ENCODE peak calls at places on chromosomes 12 and 14, in nine cellular contexts. One of them, this sample, is unnamed. For H3K9me3, the result is how much of the 10 kb centered on the place peaks cover.

GRCh38 chr12:67727652-67728295 is 79.2 kb downstream of the DYRK2 start:
- DNase-seq in tibial artery: no peak
- DNase-seq in Peyer's patch: no peak
- DNase-seq in transverse colon: no peak
- DNase-seq in endothelial cell of umbilical vein: no peak
- DNase-seq in gastrocnemius medialis: no peak
- DNase-seq in heart right ventricle: no peak
- DNase-seq in CD8-positive, alpha-beta T cell: no peak
- DNase-seq in IMR-90: no peak
- DNase-seq in this sample: no peak

GRCh38 chr12:132106921-132107320 is 37.2 kb downstream of the DDX51 start:
- DNase-seq in tibial artery: no peak
- DNase-seq in Peyer's patch: no peak
- DNase-seq in transverse colon: no peak
- DNase-seq in endothelial cell of umbilical vein: no peak
- DNase-seq in gastrocnemius medialis: no peak
- DNase-seq in heart right ventricle: no peak
- DNase-seq in CD8-positive, alpha-beta T cell: no peak
- DNase-seq in IMR-90: peak
- DNase-seq in this sample: no peak

GRCh38 chr14:92586001-92586947 is 72.7 kb downstream of the RIN3 start:
- DNase-seq in tibial artery: peak
- DNase-seq in Peyer's patch: peak
- DNase-seq in transverse colon: no peak
- DNase-seq in endothelial cell of umbilical vein: peak
- DNase-seq in gastrocnemius medialis: no peak
- DNase-seq in heart right ventricle: peak
- DNase-seq in CD8-positive, alpha-beta T cell: peak
- DNase-seq in IMR-90: peak
- DNase-seq in this sample: no peak

GRCh38 chr12:96036765-96037455 is 1.5 kb upstream of the LTA4H start:
- DNase-seq in tibial artery: no peak
- DNase-seq in Peyer's patch: no peak
- DNase-seq in transverse colon: no peak
- DNase-seq in endothelial cell of umbilical vein: no peak
- DNase-seq in gastrocnemius medialis: no peak
- DNase-seq in heart right ventricle: no peak
- DNase-seq in CD8-positive, alpha-beta T cell: no peak
- DNase-seq in IMR-90: peak
- DNase-seq in this sample: no peak

GRCh38 chr12:98893126-98893525 is 248.0 kb downstream of the APAF1 start:
- DNase-seq in tibial artery: no peak
- DNase-seq in Peyer's patch: no peak
- DNase-seq in transverse colon: no peak
- DNase-seq in endothelial cell of umbilical vein: no peak
- DNase-seq in gastrocnemius medialis: no peak
- DNase-seq in heart right ventricle: no peak
- DNase-seq in CD8-positive, alpha-beta T cell: no peak
- DNase-seq in IMR-90: no peak
- DNase-seq in this sample: no peak

GRCh38 chr12:28536088-28536487 is 345.8 kb downstream of the CCDC91 start:
- DNase-seq in tibial artery: no peak
- DNase-seq in Peyer's patch: no peak
- DNase-seq in transverse colon: no peak
- DNase-seq in endothelial cell of umbilical vein: no peak
- DNase-seq in gastrocnemius medialis: no peak
- DNase-seq in heart right ventricle: no peak
- DNase-seq in CD8-positive, alpha-beta T cell: no peak
- DNase-seq in IMR-90: peak
- DNase-seq in this sample: no peak

GRCh38 chr14:70011708-70012107 is 132.5 kb downstream of the SMOC1 start:
- DNase-seq in tibial artery: no peak
- DNase-seq in Peyer's patch: no peak
- DNase-seq in transverse colon: no peak
- DNase-seq in endothelial cell of umbilical vein: no peak
- DNase-seq in gastrocnemius medialis: no peak
- DNase-seq in heart right ventricle: no peak
- DNase-seq in CD8-positive, alpha-beta T cell: no peak
- DNase-seq in IMR-90: no peak
- DNase-seq in this sample: no peak

GRCh38 chr12:131493068-131493826 is 217.6 kb upstream of the SFSWAP start:
- DNase-seq in tibial artery: no peak
- DNase-seq in Peyer's patch: no peak
- DNase-seq in transverse colon: no peak
- DNase-seq in endothelial cell of umbilical vein: no peak
- DNase-seq in gastrocnemius medialis: no peak
- DNase-seq in heart right ventricle: no peak
- DNase-seq in CD8-positive, alpha-beta T cell: no peak
- DNase-seq in IMR-90: no peak
- DNase-seq in this sample: peak

GRCh38 chr14:33936391-33936790 is 14.5 kb downstream of the EGLN3 start:
- DNase-seq in tibial artery: no peak
- DNase-seq in Peyer's patch: no peak
- DNase-seq in transverse colon: no peak
- DNase-seq in endothelial cell of umbilical vein: no peak
- DNase-seq in gastrocnemius medialis: no peak
- DNase-seq in heart right ventricle: no peak
- DNase-seq in CD8-positive, alpha-beta T cell: no peak
- DNase-seq in IMR-90: no peak
- DNase-seq in this sample: no peak

GRCh38 chr14:33940561-33941011 is 10.3 kb downstream of the EGLN3 start:
- DNase-seq in tibial artery: no peak
- DNase-seq in Peyer's patch: no peak
- DNase-seq in transverse colon: no peak
- DNase-seq in endothelial cell of umbilical vein: no peak
- DNase-seq in gastrocnemius medialis: no peak
- DNase-seq in heart right ventricle: no peak
- DNase-seq in CD8-positive, alpha-beta T cell: no peak
- DNase-seq in IMR-90: no peak
- DNase-seq in this sample: no peak

GRCh38 chr14:33934938-33935337 is 15.9 kb downstream of the EGLN3 start:
- DNase-seq in tibial artery: no peak
- DNase-seq in Peyer's patch: no peak
- DNase-seq in transverse colon: no peak
- DNase-seq in endothelial cell of umbilical vein: no peak
- DNase-seq in gastrocnemius medialis: no peak
- DNase-seq in heart right ventricle: no peak
- DNase-seq in CD8-positive, alpha-beta T cell: no peak
- DNase-seq in IMR-90: no peak
- DNase-seq in this sample: no peak

GRCh38 chr14:33941727-33942126 is 9.1 kb downstream of the EGLN3 start:
- DNase-seq in tibial artery: no peak
- DNase-seq in Peyer's patch: no peak
- DNase-seq in transverse colon: no peak
- DNase-seq in endothelial cell of umbilical vein: no peak
- DNase-seq in gastrocnemius medialis: no peak
- DNase-seq in heart right ventricle: no peak
- DNase-seq in CD8-positive, alpha-beta T cell: no peak
- DNase-seq in IMR-90: no peak
- DNase-seq in this sample: no peak

DNA sequence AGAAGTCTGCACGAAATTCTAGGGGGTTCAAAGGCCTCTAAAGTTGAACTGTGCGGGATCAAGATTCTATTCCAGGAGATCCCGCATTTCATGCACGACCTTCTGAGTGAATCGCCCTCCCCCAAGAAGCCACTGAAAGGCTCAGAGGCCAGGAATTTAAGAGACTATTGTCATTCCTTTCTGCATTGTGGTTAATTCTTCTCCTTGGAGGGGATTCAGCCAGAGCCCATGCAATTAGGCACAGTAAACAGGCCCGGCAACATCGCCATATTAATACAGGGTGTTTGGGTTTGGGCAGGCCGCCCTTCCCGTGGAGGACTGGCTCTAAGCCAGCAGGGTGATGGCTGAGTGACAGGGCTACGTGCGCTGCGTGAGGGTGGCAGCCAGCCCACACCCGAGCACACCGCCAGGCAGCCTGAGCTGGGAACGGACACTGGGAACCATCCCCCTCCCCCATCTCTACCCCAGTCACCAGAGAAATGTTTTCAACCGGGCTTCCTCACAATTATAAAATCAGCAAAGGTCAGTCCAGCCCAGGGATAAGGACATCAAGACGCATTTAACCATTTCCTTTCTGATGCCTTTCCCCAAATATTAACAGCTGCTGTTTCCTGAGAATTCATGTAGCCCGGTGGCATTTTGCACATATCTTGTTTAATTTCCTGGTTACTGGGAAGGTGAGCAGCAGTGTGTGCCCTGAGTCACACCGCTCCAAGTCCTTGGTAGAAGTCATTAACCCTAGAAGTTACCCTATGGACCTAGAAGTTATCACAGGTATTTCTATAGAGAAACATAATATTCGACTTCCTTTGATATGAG is 12.5 kb downstream of the EGLN3 start:
- DNase-seq in tibial artery: peak
- DNase-seq in Peyer's patch: no peak
- DNase-seq in transverse colon: peak
- DNase-seq in endothelial cell of umbilical vein: no peak
- DNase-seq in gastrocnemius medialis: peak
- DNase-seq in heart right ventricle: peak
- DNase-seq in CD8-positive, alpha-beta T cell: no peak
- DNase-seq in IMR-90: no peak
- DNase-seq in this sample: peak
- H3K9me3 ChIP-seq in tibial artery: under half
- H3K9me3 ChIP-seq in Peyer's patch: under half
- H3K9me3 ChIP-seq in transverse colon: under half
- H3K9me3 ChIP-seq in endothelial cell of umbilical vein: under half
- H3K9me3 ChIP-seq in gastrocnemius medialis: under half
- H3K9me3 ChIP-seq in heart right ventricle: under half
- H3K9me3 ChIP-seq in CD8-positive, alpha-beta T cell: under half
- H3K9me3 ChIP-seq in IMR-90: under half
- H3K9me3 ChIP-seq in this sample: under half

GRCh38 chr14:65833256-65833880 is 420.8 kb downstream of the FUT8 start:
- DNase-seq in tibial artery: no peak
- DNase-seq in Peyer's patch: no peak
- DNase-seq in transverse colon: no peak
- DNase-seq in endothelial cell of umbilical vein: no peak
- DNase-seq in gastrocnemius medialis: peak
- DNase-seq in heart right ventricle: no peak
- DNase-seq in CD8-positive, alpha-beta T cell: no peak
- DNase-seq in IMR-90: no peak
- DNase-seq in this sample: no peak
- TF ChIP-seq CTCF in tibial artery: no peak
- TF ChIP-seq CTCF in Peyer's patch: no peak
- TF ChIP-seq CTCF in transverse colon: no peak
- TF ChIP-seq CTCF in endothelial cell of umbilical vein: no peak
- TF ChIP-seq CTCF in gastrocnemius medialis: no peak
- TF ChIP-seq CTCF in heart right ventricle: no peak
- TF ChIP-seq CTCF in CD8-positive, alpha-beta T cell: no peak
- TF ChIP-seq CTCF in IMR-90: no peak
- TF ChIP-seq CTCF in this sample: no peak

DNA sequence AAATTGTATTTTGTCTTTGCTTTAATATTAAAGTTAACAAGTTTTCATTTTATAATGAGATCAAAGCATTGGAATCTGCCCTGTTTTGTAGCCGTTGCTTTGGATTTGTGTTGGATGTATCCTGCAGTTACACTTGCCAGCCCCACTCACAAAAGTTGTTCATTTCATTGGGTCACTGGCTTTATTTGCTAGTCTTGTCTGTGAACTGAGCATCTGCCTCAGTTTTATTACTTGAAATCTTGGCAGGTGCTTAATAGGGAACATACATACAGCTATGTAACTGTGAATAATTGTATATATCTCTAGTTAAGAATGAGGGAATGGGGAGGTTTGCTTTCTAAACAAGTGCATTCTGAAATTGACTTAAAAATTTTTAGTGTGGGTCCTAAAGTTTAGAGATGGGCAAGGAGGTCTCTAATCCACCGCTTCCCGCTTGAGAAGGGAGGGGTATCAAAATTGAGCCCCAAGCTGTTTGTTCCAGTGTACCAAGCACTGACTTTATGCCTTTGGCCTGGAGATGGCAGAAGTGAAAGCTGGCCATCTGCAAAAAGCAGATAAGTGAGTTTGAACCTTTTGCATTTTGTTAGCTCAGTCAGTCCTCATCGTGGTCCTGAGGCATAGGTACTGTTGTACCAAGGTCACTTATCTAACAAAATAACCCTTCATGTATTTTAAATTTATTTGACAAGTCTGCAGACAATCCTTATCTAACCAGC is 9.3 kb downstream of the EIF5 start:
- DNase-seq in tibial artery: no peak
- DNase-seq in Peyer's patch: no peak
- DNase-seq in transverse colon: no peak
- DNase-seq in endothelial cell of umbilical vein: no peak
- DNase-seq in gastrocnemius medialis: no peak
- DNase-seq in heart right ventricle: no peak
- DNase-seq in CD8-positive, alpha-beta T cell: no peak
- DNase-seq in IMR-90: no peak
- DNase-seq in this sample: no peak
- H3K4me3 ChIP-seq in tibial artery: no peak
- H3K4me3 ChIP-seq in Peyer's patch: no peak
- H3K4me3 ChIP-seq in transverse colon: no peak
- H3K4me3 ChIP-seq in endothelial cell of umbilical vein: no peak
- H3K4me3 ChIP-seq in gastrocnemius medialis: no peak
- H3K4me3 ChIP-seq in heart right ventricle: no peak
- H3K4me3 ChIP-seq in CD8-positive, alpha-beta T cell: no peak
- H3K4me3 ChIP-seq in IMR-90: no peak
- H3K4me3 ChIP-seq in this sample: no peak

GRCh38 chr14:31280132-31280870 is 72.7 kb upstream of the HECTD1 start:
- DNase-seq in tibial artery: no peak
- DNase-seq in Peyer's patch: no peak
- DNase-seq in transverse colon: no peak
- DNase-seq in endothelial cell of umbilical vein: no peak
- DNase-seq in gastrocnemius medialis: no peak
- DNase-seq in heart right ventricle: no peak
- DNase-seq in CD8-positive, alpha-beta T cell: no peak
- DNase-seq in IMR-90: no peak
- DNase-seq in this sample: no peak

GRCh38 chr14:31280871-31281220 is 73.3 kb upstream of the HECTD1 start:
- DNase-seq in tibial artery: no peak
- DNase-seq in Peyer's patch: no peak
- DNase-seq in transverse colon: no peak
- DNase-seq in endothelial cell of umbilical vein: no peak
- DNase-seq in gastrocnemius medialis: no peak
- DNase-seq in heart right ventricle: no peak
- DNase-seq in CD8-positive, alpha-beta T cell: no peak
- DNase-seq in IMR-90: no peak
- DNase-seq in this sample: no peak

GRCh38 chr14:31278883-31279282 is 71.3 kb upstream of the HECTD1 start:
- DNase-seq in tibial artery: no peak
- DNase-seq in Peyer's patch: no peak
- DNase-seq in transverse colon: no peak
- DNase-seq in endothelial cell of umbilical vein: no peak
- DNase-seq in gastrocnemius medialis: no peak
- DNase-seq in heart right ventricle: no peak
- DNase-seq in CD8-positive, alpha-beta T cell: no peak
- DNase-seq in IMR-90: no peak
- DNase-seq in this sample: no peak

GRCh38 chr14:31275731-31276130 is 68.1 kb upstream of the HECTD1 start:
- DNase-seq in tibial artery: no peak
- DNase-seq in Peyer's patch: no peak
- DNase-seq in transverse colon: no peak
- DNase-seq in endothelial cell of umbilical vein: no peak
- DNase-seq in gastrocnemius medialis: no peak
- DNase-seq in heart right ventricle: no peak
- DNase-seq in CD8-positive, alpha-beta T cell: no peak
- DNase-seq in IMR-90: no peak
- DNase-seq in this sample: no peak

DNA sequence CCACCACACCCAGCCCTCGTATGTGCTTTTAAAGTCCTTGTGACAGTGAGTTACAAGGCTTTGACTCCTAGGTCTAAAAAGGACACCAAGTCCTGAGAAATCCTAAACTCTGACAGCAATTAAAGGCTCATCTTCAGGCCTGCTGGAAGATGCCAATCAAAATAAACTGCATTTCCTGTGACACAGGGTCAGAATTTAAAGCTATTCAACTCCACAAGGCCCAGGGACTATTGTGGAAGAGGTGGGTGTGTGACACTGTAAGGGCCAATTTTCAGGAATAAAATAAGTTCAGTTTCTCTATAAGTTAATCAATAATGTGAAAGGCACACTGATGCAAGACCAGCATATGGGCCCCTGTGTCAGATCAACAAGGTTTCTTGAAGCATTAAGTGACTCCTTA is 69.5 kb upstream of the HECTD1 start:
- DNase-seq in tibial artery: no peak
- DNase-seq in Peyer's patch: no peak
- DNase-seq in transverse colon: no peak
- DNase-seq in endothelial cell of umbilical vein: no peak
- DNase-seq in gastrocnemius medialis: no peak
- DNase-seq in heart right ventricle: no peak
- DNase-seq in CD8-positive, alpha-beta T cell: no peak
- DNase-seq in IMR-90: no peak
- DNase-seq in this sample: no peak
- H3K9me3 ChIP-seq in tibial artery: under half
- H3K9me3 ChIP-seq in Peyer's patch: under half
- H3K9me3 ChIP-seq in transverse colon: under half
- H3K9me3 ChIP-seq in endothelial cell of umbilical vein: under half
- H3K9me3 ChIP-seq in gastrocnemius medialis: under half
- H3K9me3 ChIP-seq in heart right ventricle: under half
- H3K9me3 ChIP-seq in CD8-positive, alpha-beta T cell: under half
- H3K9me3 ChIP-seq in IMR-90: under half
- H3K9me3 ChIP-seq in this sample: under half

This sample was measured in right atrium auricular region.